ENCODE peak calls at places on chromosomes 12 and 14, in nine cellular contexts. B is ovary, Q is colonic mucosa, L is cardiac muscle cell, M is HCT116, T is GM12878, X is HepG2, E is tibial artery, I is RWPE2. P is an unnamed sample.

GRCh38 chr14:100423421-100424010 is 100.4 kb downstream of the SLC25A47 start:
- DNase-seq in B (no peak), Q (no peak), L (no peak), M (no peak), T (no peak), X (no peak), E (no peak), I (no peak), P (no peak)

GRCh38 chr14:61575751-61576150 is 119.6 kb upstream of the HIF1A start:
- DNase-seq in B (no peak), Q (no peak), L (no peak), M (no peak), T (no peak), X (no peak), E (no peak), I (no peak), P (no peak)

GRCh38 chr14:75831455-75831854 is 150.3 kb downstream of the TGFB3 start:
- DNase-seq in B (peak; percentile 73), Q (peak; percentile 81), L (peak; percentile 84), M (no peak), T (no peak), X (peak; percentile 27), E (no peak), I (peak; percentile 79), P (peak; percentile 38)

GRCh38 chr12:26119391-26119981 is 5.4 kb downstream of the BHLHE41 start:
- DNase-seq in B (no peak), Q (peak; percentile 40), L (peak; percentile 80), M (peak; percentile 51), T (no peak), X (peak; percentile 24), E (no peak), I (no peak), P (no peak)

GRCh38 chr14:20836668-20837338 is 34.2 kb upstream of the RNASE1 start:
- DNase-seq in B (no peak), Q (no peak), L (peak; percentile 70), M (peak; percentile 66), T (no peak), X (peak; percentile 63), E (no peak), I (no peak), P (no peak)

GRCh38 chr12:27814851-27815591 is 35.0 kb upstream of the MANSC4 start:
- DNase-seq in B (no peak), Q (no peak), L (peak; percentile 12), M (no peak), T (no peak), X (no peak), E (no peak), I (no peak), P (no peak)

GRCh38 chr12:52427083-52427482 is 7.1 kb downstream of the KRT75 start:
- DNase-seq in B (no peak), Q (no peak), L (no peak), M (peak; percentile 27), T (no peak), X (no peak), E (no peak), I (no peak), P (no peak)

GRCh38 chr14:104851896-104852663 is 13.0 kb upstream of the CEP170B start:
- DNase-seq in B (no peak), Q (no peak), L (peak; percentile 8), M (no peak), T (no peak), X (no peak), E (peak; percentile 37), I (peak; percentile 62), P (no peak)

GRCh38 chr12:104285740-104286537 is 17.6 kb upstream of the EID3 start:
- DNase-seq in B (no peak), Q (peak; percentile 68), L (peak; percentile 22), M (peak; percentile 42), T (no peak), X (no peak), E (no peak), I (no peak), P (no peak)

GRCh38 chr12:56932867-56933266 is 1.3 kb downstream of the SDR9C7 start:
- DNase-seq in B (no peak), Q (no peak), L (peak; percentile 5), M (no peak), T (no peak), X (no peak), E (no peak), I (no peak), P (peak; percentile 35)

GRCh38 chr12:119069029-119069731 is 87.8 kb downstream of the SRRM4 start:
- DNase-seq in B (no peak), Q (no peak), L (no peak), M (no peak), T (no peak), X (no peak), E (no peak), I (no peak), P (no peak)

GRCh38 chr12:84676787-84677186 is 235.8 kb downstream of the SLC6A15 start:
- DNase-seq in B (no peak), Q (no peak), L (no peak), M (no peak), T (no peak), X (no peak), E (no peak), I (no peak), P (no peak)

GRCh38 chr12:121657305-121658008 is 12.0 kb downstream of the MORN3 start:
- DNase-seq in B (no peak), Q (no peak), L (no peak), M (no peak), T (no peak), X (no peak), E (no peak), I (no peak), P (no peak)
- H3K27ac ChIP-seq in B (no peak overlapping the region), Q (no peak overlapping the region), L (no peak overlapping the region), M (no peak overlapping the region), T (no peak overlapping the region), X (no peak overlapping the region), E (no peak overlapping the region), I (no peak overlapping the region), P (no peak overlapping the region)

GRCh38 chr12:65944637-65945036 is 120.4 kb downstream of the HMGA2 start:
- DNase-seq in B (no peak), Q (no peak), L (no peak), M (no peak), T (no peak), X (no peak), E (no peak), I (no peak), P (no peak)

GRCh38 chr12:65945457-65945856 is 121.2 kb downstream of the HMGA2 start:
- DNase-seq in B (no peak), Q (no peak), L (no peak), M (no peak), T (no peak), X (no peak), E (no peak), I (no peak), P (no peak)

GRCh38 chr12:65940744-65941143 is 116.5 kb downstream of the HMGA2 start:
- DNase-seq in B (no peak), Q (no peak), L (no peak), M (no peak), T (no peak), X (no peak), E (no peak), I (no peak), P (no peak)

GRCh38 chr12:65941388-65941787 is 117.1 kb downstream of the HMGA2 start:
- DNase-seq in B (no peak), Q (no peak), L (peak; percentile 75), M (no peak), T (no peak), X (no peak), E (no peak), I (no peak), P (no peak)

GRCh38 chr12:65943388-65944137 is 119.3 kb downstream of the HMGA2 start:
- DNase-seq in B (no peak), Q (no peak), L (peak; percentile 68), M (no peak), T (no peak), X (no peak), E (no peak), I (no peak), P (no peak)
- H3K4me1 ChIP-seq in B (peaks cover 3% of the 10 kb centered on the region), Q (no peaks in the 10 kb centered on the region), L (peaks cover 11% of the 10 kb centered on the region), M (peaks cover 93% of the 10 kb centered on the region), T (no peaks in the 10 kb centered on the region), X (peaks cover 55% of the 10 kb centered on the region), E (peaks cover 12% of the 10 kb centered on the region), I (peaks cover 91% of the 10 kb centered on the region), P (peaks cover 8% of the 10 kb centered on the region)

GRCh38 chr12:101729842-101730241 is 9.4 kb downstream of the SYCP3 start:
- DNase-seq in B (no peak), Q (no peak), L (no peak), M (no peak), T (no peak), X (no peak), E (no peak), I (no peak), P (no peak)

GRCh38 chr12:101732318-101732717 is 6.9 kb downstream of the SYCP3 start:
- DNase-seq in B (no peak), Q (no peak), L (no peak), M (no peak), T (no peak), X (no peak), E (no peak), I (no peak), P (no peak)

GRCh38 chr12:101727098-101727497 is 12.2 kb downstream of the SYCP3 start:
- DNase-seq in B (no peak), Q (no peak), L (no peak), M (no peak), T (no peak), X (no peak), E (no peak), I (no peak), P (no peak)
- H3K27ac ChIP-seq in B (no peak overlapping the region), Q (no peak overlapping the region), L (no peak overlapping the region), M (no peak overlapping the region), T (no peak overlapping the region), X (no peak overlapping the region), E (no peak overlapping the region), I (no peak overlapping the region), P (no peak overlapping the region)

DNA sequence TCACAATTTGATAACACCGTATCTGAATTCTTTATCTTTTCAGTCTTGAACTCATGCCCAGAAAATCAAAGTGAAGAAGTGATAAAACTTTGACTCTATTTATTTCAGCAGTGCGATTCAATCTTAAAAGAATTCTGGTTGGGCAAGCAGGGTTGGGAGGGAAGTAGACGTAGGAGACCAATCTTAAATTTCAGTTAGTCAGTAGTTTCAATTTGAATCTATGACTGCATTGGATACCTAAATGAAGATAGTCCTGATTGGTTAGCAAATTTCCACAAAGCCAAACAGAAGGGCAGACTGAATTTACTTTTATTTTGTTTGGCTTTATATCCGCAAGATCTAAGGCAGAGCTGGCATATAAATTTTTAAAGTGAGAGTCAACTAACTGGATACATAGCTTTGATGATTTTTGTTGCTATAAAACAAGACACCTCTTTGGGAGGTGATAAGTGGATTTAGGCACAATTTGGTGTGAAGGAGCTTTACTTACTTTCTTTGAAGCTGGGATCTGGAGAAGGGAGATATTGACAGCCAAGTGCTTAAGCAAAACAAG is 2.6 kb downstream of the ACSS3 start:
- DNase-seq in B (no peak), Q (no peak), L (peak; percentile 66), M (no peak), T (no peak), X (no peak), E (no peak), I (no peak), P (no peak)
- H3K4me1 ChIP-seq in B (peaks cover 14% of the 10 kb centered on the region), Q (no peaks in the 10 kb centered on the region), L (peaks cover 36% of the 10 kb centered on the region), M (no peaks in the 10 kb centered on the region), T (no peaks in the 10 kb centered on the region), X (peaks cover 83% of the 10 kb centered on the region), E (no peaks in the 10 kb centered on the region), I (no peaks in the 10 kb centered on the region), P (peaks cover 72% of the 10 kb centered on the region)

GRCh38 chr12:120669055-120669828 is 17.7 kb upstream of the MLEC start:
- DNase-seq in B (peak; percentile 59), Q (peak; percentile 66), L (peak; percentile 51), M (no peak), T (peak; percentile 79), X (no peak), E (peak; percentile 80), I (no peak), P (no peak)
- H3K27ac ChIP-seq in B (no peak overlapping the region), Q (no peak overlapping the region), L (no peak overlapping the region), M (no peak overlapping the region), T (peak overlapping the region; percentile 46), X (no peak overlapping the region), E (peak overlapping the region; percentile 77), I (no peak overlapping the region), P (peak overlapping the region; percentile 2)